ENCODE peak calls at places on chromosome 7, in nine cellular contexts. One of them, this sample, is unnamed.

GRCh38 chr7:111741811-111742240 is 179.5 kb upstream of the IMMP2L start:
- DNase-seq in dorsolateral prefrontal cortex: peak
- DNase-seq in right lobe of liver: no peak
- DNase-seq in spleen: no peak
- DNase-seq in suprapubic skin: no peak
- DNase-seq in lung: no peak
- DNase-seq in A549: peak
- DNase-seq in CD8-positive, alpha-beta T cell: peak
- DNase-seq in endodermal cell: peak
- DNase-seq in this sample: peak

GRCh38 chr7:147547252-147547897 is 1043.2 kb upstream of the C7orf33 start:
- DNase-seq in CD8-positive, alpha-beta T cell: no peak
- DNase-seq in A549: peak
- DNase-seq in right lobe of liver: peak
- DNase-seq in endodermal cell: peak
- DNase-seq in lung: peak
- DNase-seq in dorsolateral prefrontal cortex: no peak
- DNase-seq in suprapubic skin: no peak
- DNase-seq in spleen: no peak
- DNase-seq in this sample: no peak

GRCh38 chr7:91929463-91929862 is 11.2 kb upstream of the AKAP9 start:
- DNase-seq in CD8-positive, alpha-beta T cell: no peak
- DNase-seq in A549: peak
- DNase-seq in endodermal cell: no peak
- DNase-seq in lung: no peak
- DNase-seq in spleen: no peak
- DNase-seq in suprapubic skin: no peak
- DNase-seq in right lobe of liver: no peak
- DNase-seq in dorsolateral prefrontal cortex: no peak
- DNase-seq in this sample: no peak

GRCh38 chr7:12625836-12626235 is 55.3 kb downstream of the SCIN start:
- DNase-seq in dorsolateral prefrontal cortex: no peak
- DNase-seq in A549: no peak
- DNase-seq in right lobe of liver: no peak
- DNase-seq in lung: no peak
- DNase-seq in suprapubic skin: no peak
- DNase-seq in spleen: no peak
- DNase-seq in endodermal cell: no peak
- DNase-seq in CD8-positive, alpha-beta T cell: no peak
- DNase-seq in this sample: no peak

GRCh38 chr7:75820688-75821087 is 7.1 kb upstream of the CCL24 start:
- DNase-seq in spleen: no peak
- DNase-seq in suprapubic skin: no peak
- DNase-seq in A549: no peak
- DNase-seq in dorsolateral prefrontal cortex: no peak
- DNase-seq in right lobe of liver: no peak
- DNase-seq in endodermal cell: no peak
- DNase-seq in lung: no peak
- DNase-seq in CD8-positive, alpha-beta T cell: no peak
- DNase-seq in this sample: no peak

GRCh38 chr7:69568266-69568665 is 30.0 kb upstream of the AUTS2 start:
- DNase-seq in spleen: no peak
- DNase-seq in A549: no peak
- DNase-seq in endodermal cell: no peak
- DNase-seq in dorsolateral prefrontal cortex: no peak
- DNase-seq in suprapubic skin: no peak
- DNase-seq in CD8-positive, alpha-beta T cell: no peak
- DNase-seq in right lobe of liver: no peak
- DNase-seq in lung: no peak
- DNase-seq in this sample: no peak

GRCh38 chr7:87152897-87153641 is 816 bp downstream of the DMTF1 start:
- DNase-seq in lung: peak
- DNase-seq in spleen: peak
- DNase-seq in A549: peak
- DNase-seq in dorsolateral prefrontal cortex: peak
- DNase-seq in right lobe of liver: peak
- DNase-seq in suprapubic skin: no peak
- DNase-seq in endodermal cell: peak
- DNase-seq in CD8-positive, alpha-beta T cell: peak
- DNase-seq in this sample: peak

GRCh38 chr7:22723171-22723601 is 3.8 kb upstream of the IL6 start:
- DNase-seq in lung: peak
- DNase-seq in endodermal cell: no peak
- DNase-seq in CD8-positive, alpha-beta T cell: no peak
- DNase-seq in A549: no peak
- DNase-seq in right lobe of liver: peak
- DNase-seq in dorsolateral prefrontal cortex: peak
- DNase-seq in spleen: peak
- DNase-seq in suprapubic skin: no peak
- DNase-seq in this sample: peak

GRCh38 chr7:144656960-144657359 is 178.9 kb downstream of the TPK1 start:
- DNase-seq in spleen: no peak
- DNase-seq in lung: no peak
- DNase-seq in right lobe of liver: no peak
- DNase-seq in dorsolateral prefrontal cortex: no peak
- DNase-seq in A549: no peak
- DNase-seq in endodermal cell: peak
- DNase-seq in CD8-positive, alpha-beta T cell: no peak
- DNase-seq in suprapubic skin: no peak
- DNase-seq in this sample: no peak

GRCh38 chr7:27575647-27576046 is 87.0 kb downstream of the HIBADH start:
- DNase-seq in endodermal cell: no peak
- DNase-seq in A549: no peak
- DNase-seq in lung: no peak
- DNase-seq in CD8-positive, alpha-beta T cell: no peak
- DNase-seq in suprapubic skin: no peak
- DNase-seq in right lobe of liver: no peak
- DNase-seq in dorsolateral prefrontal cortex: no peak
- DNase-seq in spleen: no peak
- DNase-seq in this sample: no peak

GRCh38 chr7:2012981-2013380 is 219.8 kb downstream of the MAD1L1 start:
- DNase-seq in dorsolateral prefrontal cortex: peak
- DNase-seq in right lobe of liver: peak
- DNase-seq in CD8-positive, alpha-beta T cell: no peak
- DNase-seq in A549: no peak
- DNase-seq in lung: no peak
- DNase-seq in endodermal cell: no peak
- DNase-seq in suprapubic skin: peak
- DNase-seq in spleen: peak
- DNase-seq in this sample: peak

GRCh38 chr7:90749262-90749661 is 153.1 kb downstream of the CDK14 start:
- DNase-seq in dorsolateral prefrontal cortex: no peak
- DNase-seq in A549: no peak
- DNase-seq in spleen: no peak
- DNase-seq in right lobe of liver: no peak
- DNase-seq in suprapubic skin: no peak
- DNase-seq in lung: no peak
- DNase-seq in endodermal cell: no peak
- DNase-seq in CD8-positive, alpha-beta T cell: no peak
- DNase-seq in this sample: no peak

GRCh38 chr7:33091111-33091531 is 18.1 kb downstream of the RP9 start:
- DNase-seq in CD8-positive, alpha-beta T cell: no peak
- DNase-seq in lung: no peak
- DNase-seq in right lobe of liver: no peak
- DNase-seq in endodermal cell: no peak
- DNase-seq in dorsolateral prefrontal cortex: no peak
- DNase-seq in A549: no peak
- DNase-seq in spleen: no peak
- DNase-seq in suprapubic skin: no peak
- DNase-seq in this sample: no peak
- H3K27ac ChIP-seq in CD8-positive, alpha-beta T cell: no peak
- H3K27ac ChIP-seq in lung: no peak
- H3K27ac ChIP-seq in right lobe of liver: no peak
- H3K27ac ChIP-seq in endodermal cell: no peak
- H3K27ac ChIP-seq in dorsolateral prefrontal cortex: no peak
- H3K27ac ChIP-seq in A549: no peak
- H3K27ac ChIP-seq in spleen: no peak
- H3K27ac ChIP-seq in suprapubic skin: no peak
- H3K27ac ChIP-seq in this sample: no peak

DNA sequence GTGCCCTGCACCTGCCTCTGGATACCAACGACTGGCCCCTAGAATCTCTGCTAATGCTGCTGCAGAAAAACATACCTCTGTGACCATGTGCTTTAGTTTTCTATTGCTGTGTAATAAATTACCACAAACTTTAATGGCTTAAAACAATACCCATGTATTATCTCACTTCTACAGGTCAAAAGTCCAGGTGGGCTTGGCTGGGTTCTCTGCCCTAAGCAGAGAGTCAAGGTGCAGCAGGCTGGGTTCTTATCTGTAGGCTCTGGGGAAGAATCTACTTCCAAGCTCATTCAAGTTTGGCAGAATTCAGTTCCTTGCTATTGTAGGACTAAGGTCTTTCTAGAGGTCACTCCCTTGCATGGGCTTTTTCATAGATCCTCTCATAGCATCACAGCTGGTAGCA is 52.3 kb downstream of the CCDC71L start:
- DNase-seq in A549: no peak
- DNase-seq in suprapubic skin: no peak
- DNase-seq in dorsolateral prefrontal cortex: no peak
- DNase-seq in spleen: no peak
- DNase-seq in lung: no peak
- DNase-seq in endodermal cell: no peak
- DNase-seq in CD8-positive, alpha-beta T cell: no peak
- DNase-seq in right lobe of liver: no peak
- DNase-seq in this sample: no peak
- H3K27ac ChIP-seq in A549: no peak
- H3K27ac ChIP-seq in suprapubic skin: no peak
- H3K27ac ChIP-seq in dorsolateral prefrontal cortex: no peak
- H3K27ac ChIP-seq in spleen: no peak
- H3K27ac ChIP-seq in lung: no peak
- H3K27ac ChIP-seq in endodermal cell: no peak
- H3K27ac ChIP-seq in CD8-positive, alpha-beta T cell: no peak
- H3K27ac ChIP-seq in right lobe of liver: no peak
- H3K27ac ChIP-seq in this sample: no peak

DNA sequence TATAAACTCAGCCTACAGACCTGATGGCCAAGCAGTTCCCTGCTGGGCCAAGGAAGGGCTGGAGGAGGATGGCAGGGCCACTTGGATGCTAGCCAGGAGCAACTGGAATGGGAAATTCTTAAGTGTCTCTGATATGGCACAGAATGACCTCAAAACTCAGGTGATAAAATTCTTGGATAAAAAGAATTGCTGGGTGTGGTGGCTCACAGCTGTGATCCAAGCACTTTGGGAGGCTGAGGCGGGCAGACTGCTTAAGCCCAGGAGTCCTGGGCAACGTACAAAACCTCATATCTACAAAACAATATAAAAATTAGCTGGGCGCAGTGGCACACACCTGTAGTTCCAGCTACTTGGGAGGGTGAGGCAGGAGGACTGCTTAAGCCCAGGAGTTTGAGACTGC is 14.0 kb upstream of the PKD1L1 start:
- DNase-seq in CD8-positive, alpha-beta T cell: no peak
- DNase-seq in endodermal cell: no peak
- DNase-seq in dorsolateral prefrontal cortex: no peak
- DNase-seq in suprapubic skin: no peak
- DNase-seq in spleen: no peak
- DNase-seq in right lobe of liver: no peak
- DNase-seq in A549: no peak
- DNase-seq in lung: no peak
- DNase-seq in this sample: no peak
- H3K27ac ChIP-seq in CD8-positive, alpha-beta T cell: no peak
- H3K27ac ChIP-seq in endodermal cell: no peak
- H3K27ac ChIP-seq in dorsolateral prefrontal cortex: no peak
- H3K27ac ChIP-seq in suprapubic skin: no peak
- H3K27ac ChIP-seq in spleen: no peak
- H3K27ac ChIP-seq in right lobe of liver: no peak
- H3K27ac ChIP-seq in A549: no peak
- H3K27ac ChIP-seq in lung: no peak
- H3K27ac ChIP-seq in this sample: no peak

GRCh38 chr7:52634996-52635395 is 400.4 kb upstream of the POM121L12 start:
- DNase-seq in CD8-positive, alpha-beta T cell: no peak
- DNase-seq in A549: no peak
- DNase-seq in lung: no peak
- DNase-seq in endodermal cell: peak
- DNase-seq in dorsolateral prefrontal cortex: no peak
- DNase-seq in spleen: no peak
- DNase-seq in right lobe of liver: no peak
- DNase-seq in suprapubic skin: no peak
- DNase-seq in this sample: no peak

GRCh38 chr7:52639126-52639525 is 396.3 kb upstream of the POM121L12 start:
- DNase-seq in A549: no peak
- DNase-seq in endodermal cell: peak
- DNase-seq in dorsolateral prefrontal cortex: no peak
- DNase-seq in CD8-positive, alpha-beta T cell: no peak
- DNase-seq in suprapubic skin: no peak
- DNase-seq in right lobe of liver: no peak
- DNase-seq in spleen: no peak
- DNase-seq in lung: no peak
- DNase-seq in this sample: no peak

DNA sequence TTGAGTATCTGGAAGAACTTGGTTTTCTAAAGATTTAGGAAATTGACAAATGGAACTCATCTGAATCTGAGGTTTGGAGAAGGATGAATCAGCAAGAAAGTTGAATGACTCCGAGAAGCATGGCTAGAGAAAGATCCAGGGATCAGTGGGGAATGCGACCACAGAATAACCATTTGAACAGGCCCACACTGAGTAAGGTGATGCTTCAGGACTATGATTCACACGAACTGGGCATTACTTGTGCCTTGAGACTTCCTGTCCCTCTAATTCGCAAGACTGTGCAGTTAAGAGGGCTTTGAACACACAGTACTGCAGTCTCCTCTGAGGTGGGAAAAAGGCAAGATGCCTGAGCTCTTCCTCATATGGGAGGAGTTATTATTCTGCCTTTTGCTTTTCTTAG is 395.5 kb upstream of the POM121L12 start:
- DNase-seq in right lobe of liver: no peak
- DNase-seq in lung: no peak
- DNase-seq in A549: no peak
- DNase-seq in spleen: no peak
- DNase-seq in CD8-positive, alpha-beta T cell: no peak
- DNase-seq in suprapubic skin: no peak
- DNase-seq in dorsolateral prefrontal cortex: no peak
- DNase-seq in endodermal cell: peak
- DNase-seq in this sample: no peak
- H3K27ac ChIP-seq in right lobe of liver: no peak
- H3K27ac ChIP-seq in lung: no peak
- H3K27ac ChIP-seq in A549: no peak
- H3K27ac ChIP-seq in spleen: no peak
- H3K27ac ChIP-seq in CD8-positive, alpha-beta T cell: no peak
- H3K27ac ChIP-seq in suprapubic skin: no peak
- H3K27ac ChIP-seq in dorsolateral prefrontal cortex: no peak
- H3K27ac ChIP-seq in endodermal cell: no peak
- H3K27ac ChIP-seq in this sample: no peak

DNA sequence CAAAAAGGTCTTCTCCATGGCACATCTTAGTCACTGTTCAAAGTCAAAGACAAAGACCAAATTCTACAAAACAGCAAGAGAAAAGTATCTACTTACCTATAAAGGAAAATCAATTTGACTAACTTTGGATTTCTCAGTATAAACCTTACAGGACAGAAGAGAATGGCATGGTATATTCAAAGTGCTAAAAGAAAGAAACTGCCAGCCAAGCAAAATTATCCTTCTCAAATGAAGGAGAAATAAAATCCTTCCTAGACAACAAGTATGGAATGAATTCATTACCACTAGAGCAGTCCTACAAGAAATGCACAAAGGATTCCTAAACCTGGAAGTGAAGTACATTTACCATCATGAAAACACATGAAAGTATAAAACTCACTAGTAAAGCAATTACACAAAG is 235.5 kb downstream of the STK31 start:
- DNase-seq in suprapubic skin: no peak
- DNase-seq in right lobe of liver: no peak
- DNase-seq in A549: no peak
- DNase-seq in dorsolateral prefrontal cortex: no peak
- DNase-seq in lung: no peak
- DNase-seq in spleen: no peak
- DNase-seq in endodermal cell: no peak
- DNase-seq in CD8-positive, alpha-beta T cell: no peak
- DNase-seq in this sample: no peak
- H3K27ac ChIP-seq in suprapubic skin: no peak
- H3K27ac ChIP-seq in right lobe of liver: no peak
- H3K27ac ChIP-seq in A549: no peak
- H3K27ac ChIP-seq in dorsolateral prefrontal cortex: no peak
- H3K27ac ChIP-seq in lung: no peak
- H3K27ac ChIP-seq in spleen: no peak
- H3K27ac ChIP-seq in endodermal cell: no peak
- H3K27ac ChIP-seq in CD8-positive, alpha-beta T cell: no peak
- H3K27ac ChIP-seq in this sample: no peak